ENCODE peak calls at places on chromosomes 4 and X, in seven cellular contexts. V is B cell; F is heart right ventricle; L is HFF-Myc; A is left lung; E is activated CD8-positive, alpha-beta T cell treated with anti-CD3 and anti-CD28 coated beads for 36 hours; W is neural crest cell. Z is an unnamed sample.
A peak's percentile ranks its signal among the peaks of the same experiment; 100 is the strongest.

GRCh38 chrX:30713061-30713525 is 59.9 kb downstream of the GK start:
- DNase-seq in V (no peak), F (no peak), L (peak; percentile 15), A (no peak), E (peak; percentile 62), W (peak; percentile 60), Z (peak; percentile 63)

GRCh38 chrX:149707147-149707901 is 4.5 kb upstream of the MAGEA11 start:
- DNase-seq in V (no peak), F (no peak), L (no peak), A (no peak), E (no peak), W (no peak), Z (no peak)

GRCh38 chr4:86033171-86033570 is 326.7 kb downstream of the MAPK10 start:
- DNase-seq in V (no peak), F (peak; percentile 25), L (no peak), A (no peak), E (no peak), W (no peak), Z (no peak)

GRCh38 chrX:10039821-10040793 is 72.9 kb downstream of the CLDN34 start:
- DNase-seq in V (no peak), F (no peak), L (no peak), A (no peak), E (no peak), W (no peak), Z (no peak)

GRCh38 chr4:72505314-72505744 is 63.7 kb downstream of the ADAMTS3 start:
- DNase-seq in V (no peak), F (no peak), L (peak; percentile 37), A (no peak), E (peak; percentile 2), W (peak; percentile 6), Z (peak; percentile 41)

GRCh38 chr4:4362991-4363697 is 23.8 kb upstream of the NSG1 start:
- DNase-seq in V (no peak), F (no peak), L (no peak), A (no peak), E (no peak), W (no peak), Z (no peak)

GRCh38 chrX:16853537-16853936 is 16.6 kb downstream of the RBBP7 start:
- DNase-seq in V (no peak), F (no peak), L (no peak), A (no peak), E (no peak), W (no peak), Z (no peak)

GRCh38 chr4:157792716-157793115 is 380.1 kb downstream of the GASK1B start:
- DNase-seq in V (no peak), F (no peak), L (no peak), A (no peak), E (no peak), W (no peak), Z (no peak)

GRCh38 chr4:48588230-48588943 is 98.3 kb downstream of the ZAR1 start:
- DNase-seq in V (no peak), F (no peak), L (no peak), A (no peak), E (no peak), W (no peak), Z (no peak)

GRCh38 chr4:60485279-60485678 is 714.8 kb upstream of the ADGRL3 start:
- DNase-seq in V (no peak), F (no peak), L (no peak), A (no peak), E (no peak), W (no peak), Z (no peak)

GRCh38 chrX:3262906-3263305 is 83.5 kb downstream of the MXRA5 start:
- DNase-seq in V (no peak), F (no peak), L (peak; percentile 78), A (no peak), E (no peak), W (no peak), Z (no peak)

GRCh38 chrX:120308558-120308957 is 2.7 kb downstream of the TMEM255A start:
- DNase-seq in V (no peak), F (peak; percentile 9), L (no peak), A (no peak), E (no peak), W (no peak), Z (peak; percentile 39)

GRCh38 chr4:101921370-101921769 is 130.8 kb downstream of the BANK1 start:
- DNase-seq in V (no peak), F (no peak), L (no peak), A (no peak), E (no peak), W (no peak), Z (no peak)
- TF ChIP-seq CTCF in V (no peak), F (no peak), L (no peak), A (no peak), E (no peak), W (no peak), Z (no peak)

DNA sequence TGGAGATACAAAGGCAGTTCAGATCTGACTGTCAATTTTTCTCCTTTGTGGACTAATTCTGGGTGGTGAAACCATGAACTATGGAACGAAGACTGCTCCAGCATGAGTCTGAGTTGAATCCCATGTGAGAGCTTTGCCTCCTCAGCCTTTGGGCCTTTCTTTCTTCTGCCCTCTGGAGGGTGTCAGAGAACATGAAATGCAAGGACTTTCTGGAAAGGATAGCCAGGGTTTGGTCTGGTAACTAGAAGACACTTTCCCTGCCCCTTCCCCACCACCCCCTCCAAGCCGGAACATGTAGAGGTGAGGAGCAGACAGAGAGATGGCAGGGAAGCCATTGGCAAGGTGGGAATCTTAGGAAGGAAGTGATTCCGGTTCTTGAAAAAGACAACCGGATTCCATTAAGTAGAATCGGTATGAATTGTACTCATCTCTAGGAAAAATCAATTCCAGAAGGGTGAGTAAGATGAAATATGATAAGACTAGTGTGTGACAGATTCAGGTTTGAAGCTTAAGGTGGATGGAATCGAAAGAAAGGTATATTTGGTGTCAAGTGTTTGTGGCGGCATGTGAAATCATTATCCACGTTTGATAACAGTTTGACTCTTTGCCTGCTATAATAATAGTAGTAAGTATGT is 19.0 kb downstream of the FHL1 start:
- DNase-seq in V (no peak), F (no peak), L (no peak), A (no peak), E (no peak), W (no peak), Z (no peak)
- TF ChIP-seq CTCF in V (no peak), F (peak; percentile 42), L (peak; percentile 30), A (no peak), E (no peak), W (no peak), Z (no peak)

DNA sequence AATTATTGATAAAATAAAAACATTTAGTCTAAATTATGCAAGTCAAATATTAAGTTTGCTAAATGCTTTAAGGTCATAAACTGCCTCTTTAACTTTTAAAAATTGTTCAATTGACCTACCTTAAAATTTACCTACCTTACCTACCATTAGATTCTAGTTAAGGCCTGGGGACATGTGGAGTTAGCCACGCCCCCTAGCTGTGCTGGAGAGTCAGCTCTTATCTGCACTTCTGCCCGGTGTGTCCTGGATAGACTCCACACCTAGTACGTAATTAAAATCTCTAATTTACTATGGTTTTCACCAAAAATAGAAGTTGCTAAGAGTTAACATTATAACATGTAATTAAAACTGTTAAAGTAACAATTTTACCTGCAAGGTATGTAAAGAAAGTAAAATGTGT is 22.7 kb downstream of the TENM3 start:
- DNase-seq in V (no peak), F (no peak), L (no peak), A (no peak), E (no peak), W (no peak), Z (no peak)
- TF ChIP-seq CTCF in V (no peak), F (no peak), L (no peak), A (no peak), E (no peak), W (no peak), Z (no peak)

GRCh38 chr4:139619644-139620043 is 46.0 kb upstream of the MGST2 start:
- DNase-seq in V (no peak), F (no peak), L (no peak), A (no peak), E (no peak), W (no peak), Z (no peak)

GRCh38 chr4:139622856-139623255 is 42.8 kb upstream of the MGST2 start:
- DNase-seq in V (no peak), F (no peak), L (no peak), A (no peak), E (no peak), W (no peak), Z (no peak)

GRCh38 chr4:139617702-139618490 is 47.7 kb upstream of the MGST2 start:
- DNase-seq in V (no peak), F (no peak), L (no peak), A (no peak), E (no peak), W (no peak), Z (no peak)
- TF ChIP-seq CTCF in V (peak; percentile 19), F (peak; percentile 26), L (no peak), A (peak; percentile 17), E (peak; percentile 11), W (peak; percentile 54), Z (peak; percentile 37)

GRCh38 chrX:108022491-108023089 is 22.3 kb upstream of the VSIG1 start:
- DNase-seq in V (no peak), F (no peak), L (no peak), A (no peak), E (peak; percentile 42), W (no peak), Z (no peak)

GRCh38 chrX:108019382-108019857 is 25.4 kb upstream of the VSIG1 start:
- DNase-seq in V (no peak), F (no peak), L (no peak), A (no peak), E (peak; percentile 6), W (no peak), Z (no peak)

GRCh38 chrX:108018659-108019381 is 26.0 kb upstream of the VSIG1 start:
- DNase-seq in V (no peak), F (no peak), L (no peak), A (no peak), E (peak; percentile 27), W (no peak), Z (no peak)

GRCh38 chrX:108025954-108026616 is 18.8 kb upstream of the VSIG1 start:
- DNase-seq in V (no peak), F (no peak), L (no peak), A (no peak), E (no peak), W (no peak), Z (no peak)

DNA sequence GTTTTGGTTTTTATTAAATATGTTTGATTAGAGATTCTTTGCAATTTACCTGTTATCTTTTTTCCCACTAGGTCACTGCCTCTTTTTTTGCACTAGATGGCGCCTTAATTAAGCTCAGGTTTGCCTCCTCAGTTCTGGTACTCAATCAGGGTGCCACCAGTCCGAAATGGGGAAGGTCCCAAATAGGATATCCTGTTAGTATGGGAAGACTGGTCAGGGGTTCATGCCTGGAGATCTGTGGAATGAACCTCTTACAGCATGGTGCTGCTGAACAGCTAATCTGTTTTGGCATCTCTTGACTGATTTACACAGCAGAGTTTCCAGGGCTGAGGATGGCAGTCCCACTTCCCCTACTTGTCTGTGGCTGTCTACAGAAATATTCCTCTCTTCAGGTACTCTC is 24.2 kb upstream of the VSIG1 start:
- DNase-seq in V (no peak), F (no peak), L (no peak), A (no peak), E (peak; percentile 21), W (no peak), Z (no peak)
- TF ChIP-seq CTCF in V (peak; percentile 27), F (peak; percentile 47), L (peak; percentile 26), A (peak; percentile 27), E (peak; percentile 15), W (peak; percentile 60), Z (no peak)